ENCODE peak calls at places on chromosome 14, in four cellular contexts. F is GM10248, N is tibial nerve, E is psoas muscle. L is an unnamed sample.

GRCh38 chr14:72389200-72389599 is 457.0 kb downstream of the RGS6 start:
- DNase-seq in F (no peak), N (no peak), E (no peak), L (no peak)

GRCh38 chr14:64951724-64952123 is 9.2 kb upstream of the GPX2 start:
- DNase-seq in E (peak; percentile 37), F (no peak), N (no peak), L (no peak)

GRCh38 chr14:58796201-58796600 is 158.4 kb downstream of the DACT1 start:
- DNase-seq in N (no peak), E (no peak), F (no peak), L (no peak)

GRCh38 chr14:93969082-93969828 is 7.1 kb downstream of the ASB2 start:
- DNase-seq in F (no peak), E (peak; percentile 57), N (no peak), L (no peak)

GRCh38 chr14:89503458-89503996 is 86.5 kb upstream of the FOXN3 start:
- DNase-seq in E (no peak), N (no peak), F (peak; percentile 42), L (no peak)

GRCh38 chr14:55272922-55273321 is 1.7 kb downstream of the FBXO34 start:
- DNase-seq in F (no peak), N (no peak), E (no peak), L (no peak)

GRCh38 chr14:105257464-105257863 is 9.1 kb downstream of the BTBD6 start:
- DNase-seq in F (no peak), N (no peak), E (no peak), L (no peak)

GRCh38 chr14:67251573-67252226 is 10.5 kb downstream of the PALS1 start:
- DNase-seq in F (no peak), N (no peak), E (no peak), L (no peak)

GRCh38 chr14:96525452-96525851 is 23.3 kb downstream of the PAPOLA start:
- DNase-seq in E (no peak), N (no peak), F (no peak), L (no peak)

DNA sequence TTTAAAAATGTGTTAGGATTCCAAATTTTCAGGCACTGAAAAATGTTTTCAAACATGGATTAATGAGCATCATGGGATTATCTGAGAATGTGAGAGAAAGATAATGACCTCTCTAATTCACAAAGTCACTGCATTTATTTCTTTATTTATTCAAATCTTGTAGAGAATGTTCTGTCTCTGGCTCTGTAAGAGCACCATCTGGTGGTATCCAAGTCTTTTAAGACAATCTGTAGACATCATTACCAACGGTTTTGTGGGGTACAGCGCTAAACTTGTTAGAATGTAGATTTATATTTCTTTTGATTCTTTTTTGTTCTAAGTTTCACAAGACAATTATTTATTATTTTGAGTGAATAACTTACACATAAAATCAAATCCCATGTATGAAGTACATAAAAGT is 956.0 kb upstream of the NOVA1 start:
- DNase-seq in F (no peak), N (no peak), E (no peak), L (no peak)
- TF ChIP-seq CTCF in F (no peak), N (no peak), E (peak; percentile 6), L (peak; percentile 13)

DNA sequence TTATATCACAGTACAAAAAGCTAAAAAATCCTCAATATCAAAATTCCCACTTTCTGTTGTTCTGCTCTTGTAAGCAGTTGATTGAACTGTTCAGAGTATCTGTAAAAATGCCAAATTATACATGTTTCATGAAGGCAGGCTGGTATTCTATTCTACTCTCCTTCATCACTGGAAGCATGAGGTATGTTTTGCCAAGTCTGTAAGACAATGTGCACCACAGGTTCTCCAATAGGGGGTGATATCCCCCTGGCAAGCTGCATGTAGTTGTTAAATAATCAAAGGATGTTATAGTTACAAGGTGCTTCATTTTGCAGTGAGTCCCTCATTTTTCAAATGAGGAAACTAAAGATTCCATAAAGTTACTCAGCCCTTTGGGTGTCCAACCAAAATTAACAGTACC is 15.1 kb upstream of the NEK9 start:
- DNase-seq in N (no peak), F (no peak), E (no peak), L (no peak)
- TF ChIP-seq CTCF in N (no peak), F (peak; percentile 36), E (peak; percentile 20), L (peak; percentile 63)

GRCh38 chr14:68295316-68295816 is 475.8 kb downstream of the RAD51B start:
- DNase-seq in N (no peak), F (no peak), E (no peak), L (peak; percentile 71)

GRCh38 chr14:68300608-68301007 is 481.0 kb downstream of the RAD51B start:
- DNase-seq in E (no peak), N (no peak), F (no peak), L (no peak)

GRCh38 chr14:68293404-68293803 is 473.8 kb downstream of the RAD51B start:
- DNase-seq in F (peak; percentile 23), E (no peak), N (no peak), L (no peak)

GRCh38 chr14:68297011-68297410 is 477.4 kb downstream of the RAD51B start:
- DNase-seq in F (no peak), N (no peak), E (no peak), L (no peak)

DNA sequence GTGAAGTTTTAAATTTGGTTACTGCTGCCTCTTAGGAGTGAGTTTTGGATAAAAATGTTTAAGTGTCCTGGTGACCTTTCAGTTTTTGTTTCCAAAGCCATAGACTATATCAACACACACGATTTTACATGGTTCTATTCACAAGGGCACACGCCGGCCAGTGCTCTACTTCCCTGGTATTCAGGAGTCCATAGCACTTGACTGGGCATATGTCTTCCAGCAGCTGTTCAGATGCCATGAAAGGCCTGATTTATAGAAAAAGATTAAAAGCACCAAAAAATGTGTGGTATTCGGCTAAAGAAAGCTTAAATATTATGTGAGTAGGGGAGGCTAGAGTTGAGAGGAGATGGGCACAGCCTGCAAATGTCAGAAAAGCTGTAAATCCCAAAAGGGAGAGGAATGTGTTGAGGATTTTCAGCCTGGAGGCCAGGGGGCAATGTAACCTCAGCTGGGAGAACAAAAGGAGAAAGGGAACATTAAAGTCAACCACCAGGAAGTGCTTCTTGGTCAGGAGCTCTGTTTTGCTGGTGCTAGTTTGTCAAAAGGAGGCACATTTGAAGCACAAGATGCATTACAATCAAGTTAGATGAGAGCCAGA is 478.4 kb downstream of the RAD51B start:
- DNase-seq in E (no peak), F (no peak), N (no peak), L (no peak)
- TF ChIP-seq CTCF in E (no peak), F (no peak), N (no peak), L (peak; percentile 37)

GRCh38 chr14:102498005-102498677 is 11.4 kb downstream of the ANKRD9 start:
- DNase-seq in N (no peak), E (no peak), F (no peak), L (no peak)
- TF ChIP-seq CTCF in N (no peak), E (peak; percentile 21), F (peak; percentile 13), L (peak; percentile 26)